ENCODE peak calls at places on chromosomes 7 and 10, in ten cellular contexts. C, Y, E, Z, F, H, S, I, V and K are unnamed samples.

GRCh38 chr7:142856565-142857245 is 1.8 kb downstream of the EPHB6 start:
- DNase-seq in C (no peak), Y (no peak), E (no peak), Z (no peak), F (no peak), H (peak; percentile 27), S (no peak), I (no peak), V (no peak), K (no peak)

GRCh38 chr7:73973091-73973490 is 54.9 kb upstream of the ELN start:
- DNase-seq in C (peak; percentile 41), Y (no peak), E (peak; percentile 27), Z (no peak), F (no peak), H (no peak), S (peak; percentile 53), I (no peak), V (no peak), K (no peak)

GRCh38 chr7:17773289-17773626 is 167.0 kb downstream of the SNX13 start:
- DNase-seq in C (no peak), Y (peak; percentile 95), E (no peak), Z (peak; percentile 11), F (peak; percentile 58), H (peak; percentile 96), S (no peak), I (no peak), V (no peak), K (no peak)

GRCh38 chr7:22586101-22586805 is 86.3 kb upstream of the STEAP1B start:
- DNase-seq in C (no peak), Y (no peak), E (no peak), Z (no peak), F (peak; percentile 34), H (peak; percentile 48), S (no peak), I (no peak), V (no peak), K (no peak)

GRCh38 chr7:106022193-106022821 is 59.2 kb downstream of the CDHR3 start:
- DNase-seq in C (no peak), Y (no peak), E (peak; percentile 74), Z (peak; percentile 53), F (no peak), H (no peak), S (no peak), I (no peak), V (peak; percentile 34), K (no peak)

GRCh38 chr7:99623091-99623693 is 6.4 kb downstream of the ZSCAN25 start:
- DNase-seq in C (no peak), Y (no peak), E (no peak), Z (no peak), F (no peak), H (peak; percentile 77), S (no peak), I (no peak), V (no peak), K (no peak)

GRCh38 chr10:130341325-130341724 is 205.1 kb downstream of the GLRX3 start:
- DNase-seq in C (no peak), Y (no peak), E (no peak), Z (no peak), F (no peak), H (no peak), S (no peak), I (peak; percentile 60), V (no peak), K (peak; percentile 55)

GRCh38 chr10:47222461-47222860 is 77.5 kb upstream of the GDF10 start:
- DNase-seq in C (no peak), Y (no peak), E (no peak), Z (no peak), F (no peak), H (no peak), S (no peak), I (no peak), V (no peak), K (no peak)

GRCh38 chr10:131653140-131653539 is 247.7 kb upstream of the PPP2R2D start:
- DNase-seq in C (no peak), Y (no peak), E (no peak), Z (no peak), F (no peak), H (no peak), S (no peak), I (no peak), V (no peak), K (no peak)

GRCh38 chr10:17115683-17116082 is 13.9 kb downstream of the CUBN start:
- DNase-seq in C (no peak), Y (peak; percentile 51), E (no peak), Z (no peak), F (peak; percentile 31), H (peak; percentile 67), S (no peak), I (no peak), V (no peak), K (no peak)

GRCh38 chr7:128938524-128939074 is 872 bp downstream of the IRF5 start:
- DNase-seq in C (peak; percentile 70), Y (no peak), E (no peak), Z (peak; percentile 28), F (peak; percentile 15), H (no peak), S (no peak), I (no peak), V (peak; percentile 77), K (no peak)

GRCh38 chr7:119472398-119473038 is 800.5 kb upstream of the KCND2 start:
- DNase-seq in C (no peak), Y (no peak), E (no peak), Z (peak; percentile 9), F (peak; percentile 23), H (no peak), S (no peak), I (no peak), V (no peak), K (no peak)

GRCh38 chr10:63675171-63675570 is 154.0 kb downstream of the REEP3 start:
- DNase-seq in C (no peak), Y (peak; percentile 44), E (no peak), Z (no peak), F (no peak), H (no peak), S (no peak), I (no peak), V (no peak), K (no peak)

GRCh38 chr10:53314856-53315255 is 542.3 kb upstream of the MBL2 start:
- DNase-seq in C (no peak), Y (peak; percentile 78), E (no peak), Z (no peak), F (peak; percentile 48), H (peak; percentile 98), S (no peak), I (no peak), V (no peak), K (no peak)

GRCh38 chr10:27547047-27547446 is 42.9 kb downstream of the RAB18 start:
- DNase-seq in C (no peak), Y (no peak), E (no peak), Z (no peak), F (no peak), H (no peak), S (no peak), I (no peak), V (no peak), K (no peak)

GRCh38 chr10:72259491-72260214 is 14.1 kb upstream of the DDIT4 start:
- DNase-seq in C (no peak), Y (peak; percentile 88), E (no peak), Z (no peak), F (no peak), H (no peak), S (no peak), I (peak; percentile 27), V (no peak), K (no peak)

GRCh38 chr10:72257051-72257892 is 16.5 kb upstream of the DDIT4 start:
- DNase-seq in C (no peak), Y (peak; percentile 54), E (no peak), Z (no peak), F (no peak), H (no peak), S (no peak), I (no peak), V (no peak), K (no peak)

GRCh38 chr10:72260588-72261322 is 13.0 kb upstream of the DDIT4 start:
- DNase-seq in C (peak; percentile 87), Y (peak; percentile 94), E (peak; percentile 80), Z (peak; percentile 83), F (peak; percentile 100), H (peak; percentile 89), S (peak; percentile 94), I (peak; percentile 96), V (peak; percentile 93), K (peak; percentile 92)

GRCh38 chr10:72260215-72260587 is 13.5 kb upstream of the DDIT4 start:
- DNase-seq in C (no peak), Y (no peak), E (no peak), Z (no peak), F (no peak), H (no peak), S (no peak), I (no peak), V (no peak), K (no peak)

DNA sequence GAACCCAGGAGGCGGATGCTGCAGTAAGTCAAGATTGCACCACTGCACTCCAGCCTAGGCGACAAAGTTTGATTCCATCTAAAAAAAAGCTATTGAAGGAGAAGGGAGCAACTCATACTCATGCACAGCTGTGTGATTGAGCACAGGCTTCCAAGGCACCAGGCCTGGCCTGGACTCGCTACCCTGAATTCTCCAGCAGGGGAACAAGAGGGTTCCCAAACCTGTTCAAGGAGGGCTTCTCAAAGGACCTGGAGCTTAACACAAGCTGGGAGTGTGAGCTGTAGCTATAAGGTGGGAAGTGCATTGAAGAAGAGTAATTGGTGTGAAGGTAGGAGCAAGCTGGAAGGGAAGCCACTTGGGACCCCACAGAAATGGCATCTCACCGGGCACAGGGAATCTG is 15.1 kb upstream of the DDIT4 start:
- DNase-seq in C (no peak), Y (no peak), E (no peak), Z (no peak), F (no peak), H (no peak), S (no peak), I (no peak), V (no peak), K (no peak)
- TF ChIP-seq CTCF in C (no peak), Y (no peak), E (no peak), Z (no peak), F (peak; percentile 20), H (no peak), S (no peak), I (no peak), V (no peak), K (no peak)

GRCh38 chr10:95242581-95243317 is 48.1 kb downstream of the PDLIM1 start:
- DNase-seq in C (no peak), Y (peak; percentile 69), E (no peak), Z (peak; percentile 74), F (peak; percentile 42), H (peak; percentile 44), S (no peak), I (peak; percentile 56), V (no peak), K (peak; percentile 62)
- TF ChIP-seq CTCF in C (peak; percentile 50), Y (peak; percentile 77), E (no peak), Z (no peak), F (peak; percentile 50), H (peak; percentile 75), S (peak; percentile 49), I (peak; percentile 19), V (peak; percentile 57), K (peak; percentile 70)

GRCh38 chr7:137747359-137748031 is 99.3 kb downstream of the DGKI start:
- DNase-seq in C (no peak), Y (no peak), E (no peak), Z (no peak), F (no peak), H (no peak), S (no peak), I (no peak), V (no peak), K (no peak)
- TF ChIP-seq CTCF in C (no peak), Y (no peak), E (no peak), Z (no peak), F (no peak), H (no peak), S (no peak), I (peak; percentile 24), V (no peak), K (no peak)

GRCh38 chr7:42264702-42265101 is 27.7 kb upstream of the GLI3 start:
- DNase-seq in C (no peak), Y (no peak), E (no peak), Z (no peak), F (no peak), H (no peak), S (no peak), I (no peak), V (no peak), K (no peak)
- TF ChIP-seq CTCF in C (no peak), Y (no peak), E (no peak), Z (no peak), F (no peak), H (no peak), S (no peak), I (no peak), V (no peak), K (no peak)